ENCODE peak calls at places on chromosome 5, in four cellular contexts. One of them, this sample, is unnamed.

GRCh38 chr5:18761801-18762200 is 1127.5 kb downstream of the TAF11L14 start:
- DNase-seq in AG04450: no peak
- DNase-seq in endothelial cell of umbilical vein: no peak
- DNase-seq in lower leg skin: no peak
- DNase-seq in this sample: no peak

GRCh38 chr5:93208156-93208895 is 372.7 kb downstream of the NR2F1-AS1 start:
- DNase-seq in AG04450: no peak
- DNase-seq in endothelial cell of umbilical vein: no peak
- DNase-seq in lower leg skin: no peak
- DNase-seq in this sample: no peak

GRCh38 chr5:107218457-107219193 is 452.1 kb downstream of the EFNA5 start:
- DNase-seq in AG04450: no peak
- DNase-seq in endothelial cell of umbilical vein: peak
- DNase-seq in lower leg skin: no peak
- DNase-seq in this sample: no peak

GRCh38 chr5:147809830-147810666 is 21.4 kb downstream of the SPINK1 start:
- DNase-seq in AG04450: no peak
- DNase-seq in endothelial cell of umbilical vein: no peak
- DNase-seq in lower leg skin: no peak
- DNase-seq in this sample: no peak

GRCh38 chr5:176639981-176640380 is 7.3 kb upstream of the TSPAN17 start:
- DNase-seq in AG04450: no peak
- DNase-seq in endothelial cell of umbilical vein: no peak
- DNase-seq in lower leg skin: no peak
- DNase-seq in this sample: no peak

GRCh38 chr5:63131618-63132285 is 553.1 kb downstream of the LRRC70 start:
- DNase-seq in AG04450: no peak
- DNase-seq in endothelial cell of umbilical vein: peak
- DNase-seq in lower leg skin: no peak
- DNase-seq in this sample: no peak

GRCh38 chr5:157059891-157060290 is 975 bp upstream of the HAVCR1 start:
- DNase-seq in AG04450: no peak
- DNase-seq in endothelial cell of umbilical vein: no peak
- DNase-seq in lower leg skin: no peak
- DNase-seq in this sample: no peak

GRCh38 chr5:18281947-18282557 is 647.8 kb downstream of the TAF11L14 start:
- DNase-seq in AG04450: peak
- DNase-seq in endothelial cell of umbilical vein: peak
- DNase-seq in lower leg skin: no peak
- DNase-seq in this sample: no peak

GRCh38 chr5:167653645-167654106 is 637.8 kb upstream of the WWC1 start:
- DNase-seq in AG04450: no peak
- DNase-seq in endothelial cell of umbilical vein: no peak
- DNase-seq in lower leg skin: no peak
- DNase-seq in this sample: no peak

GRCh38 chr5:24644757-24645156 is at the start of gene CDH10:
- DNase-seq in AG04450: no peak
- DNase-seq in endothelial cell of umbilical vein: no peak
- DNase-seq in lower leg skin: no peak
- DNase-seq in this sample: no peak

GRCh38 chr5:174371600-174372094 is 326.1 kb downstream of the NSG2 start:
- DNase-seq in AG04450: no peak
- DNase-seq in endothelial cell of umbilical vein: no peak
- DNase-seq in lower leg skin: no peak
- DNase-seq in this sample: no peak

GRCh38 chr5:122447072-122447471 is 135.0 kb downstream of the SNCAIP start:
- DNase-seq in AG04450: no peak
- DNase-seq in endothelial cell of umbilical vein: no peak
- DNase-seq in lower leg skin: no peak
- DNase-seq in this sample: no peak

GRCh38 chr5:138491669-138492551 is 26.6 kb downstream of the EGR1 start:
- DNase-seq in AG04450: peak
- DNase-seq in endothelial cell of umbilical vein: peak
- DNase-seq in lower leg skin: peak
- DNase-seq in this sample: no peak

GRCh38 chr5:125492977-125493376 is 746.5 kb upstream of the ZNF608 start:
- DNase-seq in AG04450: no peak
- DNase-seq in endothelial cell of umbilical vein: no peak
- DNase-seq in lower leg skin: no peak
- DNase-seq in this sample: no peak

GRCh38 chr5:130237721-130238120 is 333.5 kb downstream of the CHSY3 start:
- DNase-seq in AG04450: no peak
- DNase-seq in endothelial cell of umbilical vein: peak
- DNase-seq in lower leg skin: no peak
- DNase-seq in this sample: no peak

GRCh38 chr5:177189416-177189815 is 55.8 kb downstream of the NSD1 start:
- DNase-seq in AG04450: peak
- DNase-seq in endothelial cell of umbilical vein: no peak
- DNase-seq in lower leg skin: no peak
- DNase-seq in this sample: no peak

GRCh38 chr5:57751710-57752109 is 269.1 kb upstream of the ACTBL2 start:
- DNase-seq in AG04450: no peak
- DNase-seq in endothelial cell of umbilical vein: no peak
- DNase-seq in lower leg skin: no peak
- DNase-seq in this sample: no peak

GRCh38 chr5:95543017-95543705 is 11.6 kb downstream of the SKIC3 start:
- DNase-seq in AG04450: no peak
- DNase-seq in endothelial cell of umbilical vein: no peak
- DNase-seq in lower leg skin: no peak
- DNase-seq in this sample: no peak

GRCh38 chr5:100900796-100901731 is 2.0 kb downstream of the ST8SIA4 start:
- DNase-seq in AG04450: no peak
- DNase-seq in endothelial cell of umbilical vein: peak
- DNase-seq in lower leg skin: peak
- DNase-seq in this sample: no peak

GRCh38 chr5:33148076-33148501 is 292.7 kb upstream of the TARS1 start:
- DNase-seq in AG04450: peak
- DNase-seq in endothelial cell of umbilical vein: no peak
- DNase-seq in lower leg skin: no peak
- DNase-seq in this sample: no peak

GRCh38 chr5:135246923-135247795 is 151.9 kb downstream of the MACROH2A1 start:
- DNase-seq in AG04450: peak
- DNase-seq in endothelial cell of umbilical vein: peak
- DNase-seq in lower leg skin: peak
- DNase-seq in this sample: no peak

GRCh38 chr5:146283344-146283761 is 55.3 kb upstream of the POU4F3 start:
- DNase-seq in AG04450: peak
- DNase-seq in endothelial cell of umbilical vein: peak
- DNase-seq in lower leg skin: no peak
- DNase-seq in this sample: no peak

GRCh38 chr5:87139795-87140194 is 127.9 kb upstream of the RASA1 start:
- DNase-seq in AG04450: no peak
- DNase-seq in endothelial cell of umbilical vein: no peak
- DNase-seq in lower leg skin: no peak
- DNase-seq in this sample: no peak

GRCh38 chr5:67901816-67902496 is 313.6 kb upstream of the PIK3R1 start:
- DNase-seq in AG04450: no peak
- DNase-seq in endothelial cell of umbilical vein: no peak
- DNase-seq in lower leg skin: no peak
- DNase-seq in this sample: no peak

GRCh38 chr5:15286659-15287058 is 213.3 kb upstream of the FBXL7 start:
- DNase-seq in AG04450: no peak
- DNase-seq in endothelial cell of umbilical vein: no peak
- DNase-seq in lower leg skin: no peak
- DNase-seq in this sample: no peak

GRCh38 chr5:135487839-135488514 is 35.8 kb upstream of the TIFAB start:
- DNase-seq in AG04450: no peak
- DNase-seq in endothelial cell of umbilical vein: no peak
- DNase-seq in lower leg skin: no peak
- DNase-seq in this sample: no peak

GRCh38 chr5:179267671-179268071 is 77.6 kb downstream of the ADAMTS2 start:
- DNase-seq in AG04450: no peak
- DNase-seq in endothelial cell of umbilical vein: no peak
- DNase-seq in lower leg skin: no peak
- DNase-seq in this sample: peak

GRCh38 chr5:75681125-75681830 is 36.0 kb downstream of the POC5 start:
- DNase-seq in AG04450: no peak
- DNase-seq in endothelial cell of umbilical vein: peak
- DNase-seq in lower leg skin: no peak
- DNase-seq in this sample: no peak

GRCh38 chr5:163658702-163659567 is 153.5 kb downstream of the MAT2B start:
- DNase-seq in AG04450: no peak
- DNase-seq in endothelial cell of umbilical vein: no peak
- DNase-seq in lower leg skin: no peak
- DNase-seq in this sample: no peak

GRCh38 chr5:39423331-39423751 is 1.4 kb downstream of the DAB2 start:
- DNase-seq in AG04450: no peak
- DNase-seq in endothelial cell of umbilical vein: peak
- DNase-seq in lower leg skin: peak
- DNase-seq in this sample: no peak

GRCh38 chr5:87541033-87541432 is 128.3 kb upstream of the CCNH start:
- DNase-seq in AG04450: no peak
- DNase-seq in endothelial cell of umbilical vein: peak
- DNase-seq in lower leg skin: no peak
- DNase-seq in this sample: peak

DNA sequence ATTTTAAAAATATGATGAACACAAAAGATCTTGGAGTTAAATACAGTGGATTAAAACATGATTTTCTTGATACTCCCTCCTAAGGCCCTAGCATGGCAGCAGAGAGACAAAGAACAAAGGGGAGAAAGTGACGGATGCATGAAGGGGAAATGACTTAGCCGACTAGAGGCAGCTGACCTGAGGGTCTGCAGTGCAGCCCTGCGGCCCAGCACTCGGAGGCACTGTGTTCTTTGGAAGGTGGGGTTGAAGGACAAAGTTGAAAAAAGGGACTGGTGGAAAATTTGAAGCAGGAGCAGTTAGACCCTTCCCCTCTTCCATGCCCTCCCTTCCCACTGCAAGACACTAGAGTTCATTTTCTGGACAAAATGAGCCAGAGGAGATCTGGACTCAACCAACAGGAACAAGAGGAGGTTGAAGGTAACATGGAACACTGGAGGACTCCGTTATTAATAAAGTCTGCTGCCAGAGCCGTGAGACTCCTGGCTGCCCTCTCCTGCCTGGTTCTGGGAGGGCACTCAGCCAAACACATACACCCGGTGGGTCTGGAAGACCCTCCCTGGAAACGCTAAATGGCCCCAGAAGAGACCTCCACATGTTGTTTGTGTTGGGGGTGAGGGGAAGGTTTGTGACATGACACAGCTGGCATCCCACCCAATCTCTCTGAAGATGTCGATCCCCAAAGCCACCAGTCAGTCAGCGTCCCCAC is 98.1 kb downstream of the JMY start:
- DNase-seq in AG04450: no peak
- DNase-seq in endothelial cell of umbilical vein: no peak
- DNase-seq in lower leg skin: no peak
- DNase-seq in this sample: no peak
- TF ChIP-seq CTCF in AG04450: peak
- TF ChIP-seq CTCF in endothelial cell of umbilical vein: no peak
- TF ChIP-seq CTCF in lower leg skin: no peak
- TF ChIP-seq CTCF in this sample: no peak

GRCh38 chr5:170315154-170315553 is 17.6 kb upstream of the LCP2 start:
- DNase-seq in AG04450: no peak
- DNase-seq in endothelial cell of umbilical vein: no peak
- DNase-seq in lower leg skin: peak
- DNase-seq in this sample: no peak
- TF ChIP-seq CTCF in AG04450: no peak
- TF ChIP-seq CTCF in endothelial cell of umbilical vein: no peak
- TF ChIP-seq CTCF in lower leg skin: no peak
- TF ChIP-seq CTCF in this sample: no peak

GRCh38 chr5:136631176-136631575 is 265.8 kb upstream of the TRPC7 start:
- DNase-seq in AG04450: no peak
- DNase-seq in endothelial cell of umbilical vein: peak
- DNase-seq in lower leg skin: no peak
- DNase-seq in this sample: no peak
- TF ChIP-seq CTCF in AG04450: no peak
- TF ChIP-seq CTCF in endothelial cell of umbilical vein: no peak
- TF ChIP-seq CTCF in lower leg skin: no peak
- TF ChIP-seq CTCF in this sample: no peak

DNA sequence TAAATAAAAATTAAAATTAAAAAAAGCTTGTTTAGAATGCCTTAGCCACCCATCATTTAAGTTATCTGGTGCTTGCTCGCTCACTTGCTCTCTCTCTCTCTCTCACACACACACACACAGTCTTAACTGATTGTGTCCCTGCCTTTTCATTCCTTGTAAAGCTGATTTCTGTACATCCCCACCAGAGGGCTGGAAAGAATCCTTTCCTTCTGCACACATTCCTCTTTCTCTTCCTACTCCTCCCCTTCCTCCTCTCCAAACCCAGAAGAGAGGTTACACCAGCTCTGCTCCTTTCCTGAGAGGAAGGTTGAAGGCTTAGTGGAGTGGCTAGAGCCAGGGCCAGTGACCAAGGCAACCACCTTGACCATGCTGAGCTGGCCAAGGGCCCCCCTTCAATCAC is 25.7 kb downstream of the STK10 start:
- DNase-seq in AG04450: no peak
- DNase-seq in endothelial cell of umbilical vein: no peak
- DNase-seq in lower leg skin: no peak
- DNase-seq in this sample: no peak
- TF ChIP-seq CTCF in AG04450: peak
- TF ChIP-seq CTCF in endothelial cell of umbilical vein: no peak
- TF ChIP-seq CTCF in lower leg skin: no peak
- TF ChIP-seq CTCF in this sample: no peak

DNA sequence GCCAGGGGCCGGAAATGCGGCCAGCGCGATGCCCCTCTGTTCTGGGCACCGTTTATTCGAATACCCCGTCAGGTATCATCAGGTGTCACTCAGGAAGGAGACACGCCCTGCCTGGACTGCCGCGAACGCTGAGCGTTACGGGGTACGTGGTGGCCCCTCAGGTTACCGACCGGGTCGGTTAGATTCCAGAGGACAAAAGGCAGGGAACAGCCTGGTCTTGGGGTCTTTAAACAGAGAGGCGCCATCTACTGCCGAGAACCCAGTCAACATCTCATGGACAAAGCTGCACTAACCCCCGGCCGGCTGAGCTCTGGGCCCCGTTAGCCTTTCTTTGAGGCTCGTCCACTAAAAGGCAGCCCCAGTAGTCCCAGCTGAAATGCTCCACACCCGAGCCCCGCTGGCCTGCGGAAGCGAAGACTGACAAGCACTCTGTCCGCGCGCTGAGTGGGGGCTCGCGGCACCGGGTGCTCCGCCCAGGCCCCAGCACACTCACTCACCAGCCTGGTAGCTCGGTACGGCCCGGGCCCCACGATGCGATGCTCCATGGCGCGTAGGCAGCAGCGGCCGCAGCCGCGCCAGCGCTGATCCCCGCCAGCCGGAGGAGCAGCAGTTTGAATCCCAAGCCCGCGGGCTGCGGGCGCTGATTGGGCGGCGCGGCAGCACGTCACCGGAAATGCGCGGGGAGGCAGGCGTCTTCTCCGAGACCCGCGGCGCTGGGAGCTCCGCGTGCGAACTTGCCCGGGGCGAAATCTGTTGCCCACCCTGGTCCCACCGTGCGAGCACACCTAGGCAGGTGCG is at the start of gene DEPDC1B:
- DNase-seq in AG04450: peak
- DNase-seq in endothelial cell of umbilical vein: peak
- DNase-seq in lower leg skin: peak
- DNase-seq in this sample: peak
- TF ChIP-seq CTCF in AG04450: peak
- TF ChIP-seq CTCF in endothelial cell of umbilical vein: peak
- TF ChIP-seq CTCF in lower leg skin: no peak
- TF ChIP-seq CTCF in this sample: no peak

GRCh38 chr5:37056762-37057161 is 180.2 kb downstream of the NIPBL start:
- DNase-seq in AG04450: no peak
- DNase-seq in endothelial cell of umbilical vein: no peak
- DNase-seq in lower leg skin: no peak
- DNase-seq in this sample: no peak
- TF ChIP-seq CTCF in AG04450: no peak
- TF ChIP-seq CTCF in endothelial cell of umbilical vein: no peak
- TF ChIP-seq CTCF in lower leg skin: no peak
- TF ChIP-seq CTCF in this sample: no peak